ENCODE peak calls at places on chromosomes 12 and 14, in ten cellular contexts. R is pancreas, O is neural crest cell, U is choroid plexus epithelial cell, Y is neural progenitor cell, J is foreskin fibroblast, C is AG09309, D is fibroblast of pulmonary artery, Q is RWPE2, W is lower lobe of right lung. A is an unnamed sample.

GRCh38 chr12:124654666-124655316 is 87.4 kb upstream of the NCOR2 start:
- DNase-seq in R (peak; percentile 45), O (no peak), U (no peak), Y (no peak), J (peak; percentile 81), C (no peak), D (no peak), Q (no peak), W (no peak), A (peak; percentile 73)

GRCh38 chr14:51738754-51739153 is 87.0 kb downstream of the FRMD6 start:
- DNase-seq in R (no peak), O (no peak), U (no peak), Y (peak; percentile 42), J (no peak), C (no peak), D (no peak), Q (no peak), W (no peak), A (peak; percentile 4)

GRCh38 chr12:59093090-59093489 is 172.8 kb upstream of the LRIG3 start:
- DNase-seq in R (no peak), O (no peak), U (peak; percentile 55), Y (no peak), J (peak; percentile 74), C (no peak), D (no peak), Q (no peak), W (no peak), A (no peak)

GRCh38 chr14:101174522-101174838 is 271.0 kb upstream of the RTL1 start:
- DNase-seq in R (no peak), O (no peak), U (no peak), Y (no peak), J (no peak), C (no peak), D (no peak), Q (no peak), W (no peak), A (no peak)

GRCh38 chr12:52425466-52425865 is 8.7 kb downstream of the KRT75 start:
- DNase-seq in R (no peak), O (no peak), U (no peak), Y (no peak), J (no peak), C (no peak), D (no peak), Q (no peak), W (no peak), A (no peak)

GRCh38 chr12:109385339-109386078 is 37.8 kb downstream of the MYO1H start:
- DNase-seq in R (no peak), O (no peak), U (peak; percentile 68), Y (peak; percentile 48), J (peak; percentile 78), C (peak; percentile 29), D (peak; percentile 70), Q (no peak), W (peak; percentile 46), A (peak; percentile 4)

GRCh38 chr12:118307069-118307954 is 65.4 kb downstream of the TAOK3 start:
- DNase-seq in R (no peak), O (no peak), U (peak; percentile 93), Y (no peak), J (peak; percentile 90), C (peak; percentile 89), D (peak; percentile 89), Q (no peak), W (no peak), A (no peak)

GRCh38 chr12:49678711-49679110 is 28.5 kb downstream of the FMNL3 start:
- DNase-seq in R (no peak), O (no peak), U (no peak), Y (no peak), J (no peak), C (no peak), D (no peak), Q (no peak), W (no peak), A (no peak)

GRCh38 chr12:88955541-88955940 is 375.3 kb upstream of the KITLG start:
- DNase-seq in R (no peak), O (no peak), U (no peak), Y (no peak), J (no peak), C (no peak), D (no peak), Q (no peak), W (no peak), A (no peak)

GRCh38 chr14:44463386-44464004 is 43.6 kb downstream of the FSCB start:
- DNase-seq in R (no peak), O (no peak), U (no peak), Y (no peak), J (no peak), C (no peak), D (peak; percentile 31), Q (no peak), W (no peak), A (no peak)

GRCh38 chr14:68146812-68147211 is 327.2 kb downstream of the RAD51B start:
- DNase-seq in R (no peak), O (no peak), U (peak; percentile 99), Y (no peak), J (peak; percentile 96), C (peak; percentile 91), D (peak; percentile 96), Q (no peak), W (no peak), A (peak; percentile 35)

GRCh38 chr12:79546461-79547043 is 144.2 kb downstream of the PAWR start:
- DNase-seq in R (no peak), O (no peak), U (peak; percentile 30), Y (no peak), J (peak; percentile 18), C (no peak), D (peak; percentile 17), Q (no peak), W (no peak), A (peak; percentile 30)

GRCh38 chr12:93025145-93026103 is 96.3 kb upstream of the EEA1 start:
- DNase-seq in R (no peak), O (no peak), U (peak; percentile 92), Y (peak; percentile 36), J (peak; percentile 81), C (peak; percentile 48), D (peak; percentile 87), Q (no peak), W (no peak), A (peak; percentile 40)

GRCh38 chr12:1972260-1972659 is 32.0 kb downstream of the DCP1B start:
- DNase-seq in R (no peak), O (no peak), U (peak; percentile 61), Y (no peak), J (peak; percentile 68), C (peak; percentile 29), D (peak; percentile 28), Q (no peak), W (no peak), A (no peak)

GRCh38 chr14:95531473-95531872 is 3.4 kb upstream of the GLRX5 start:
- DNase-seq in R (no peak), O (no peak), U (peak; percentile 93), Y (no peak), J (peak; percentile 92), C (no peak), D (peak; percentile 82), Q (peak; percentile 21), W (no peak), A (no peak)

DNA sequence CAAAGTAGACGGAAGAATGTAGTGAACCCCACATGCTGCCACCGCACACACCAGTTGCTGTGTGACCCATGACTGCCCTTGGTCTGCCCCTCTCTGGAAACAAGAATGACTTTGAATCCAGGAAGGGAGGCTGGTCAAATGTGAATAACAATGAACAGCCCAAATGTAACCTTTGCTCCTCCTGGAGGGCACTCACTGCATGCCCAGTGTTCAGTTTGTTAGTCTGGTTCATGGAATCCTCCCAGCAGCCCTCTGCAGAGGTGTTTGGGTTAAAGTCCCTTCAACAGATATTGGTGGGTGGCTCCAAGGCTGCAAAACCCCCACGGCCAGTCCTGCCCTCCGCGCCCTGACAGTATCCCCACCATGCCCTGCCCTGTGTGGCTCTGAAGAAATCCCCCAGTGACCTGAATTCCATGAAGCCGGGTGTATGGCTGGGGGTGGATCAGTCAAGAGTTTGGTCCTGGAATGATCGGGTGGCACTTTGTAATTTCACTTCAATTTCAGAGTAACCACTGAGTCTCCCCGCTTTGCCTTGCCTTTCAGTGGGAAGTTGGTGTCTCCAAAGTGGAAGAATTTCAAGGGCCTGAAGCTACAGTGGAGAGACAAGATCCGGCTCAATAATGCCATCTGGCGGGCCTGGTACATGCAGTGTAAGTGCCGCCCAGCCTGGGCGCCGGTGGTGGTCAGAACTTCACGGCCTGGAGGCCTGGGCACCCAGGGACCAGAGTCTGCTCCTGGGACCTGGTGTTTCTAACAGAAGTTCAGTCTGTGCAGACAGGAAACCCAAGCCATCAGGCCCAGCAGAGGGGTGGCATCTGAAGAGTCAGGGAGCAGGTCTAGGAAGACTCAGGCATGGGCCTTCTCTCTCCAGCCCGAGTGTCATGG is 47.1 kb downstream of the IL31 start:
- DNase-seq in R (no peak), O (no peak), U (no peak), Y (peak; percentile 44), J (no peak), C (no peak), D (no peak), Q (no peak), W (peak; percentile 26), A (peak; percentile 34)
- TF ChIP-seq CTCF in R (no peak), O (no peak), U (no peak), Y (peak; percentile 18), J (no peak), C (peak; percentile 26), D (no peak), Q (no peak), W (no peak), A (no peak)

GRCh38 chr12:70365648-70366518 is at the start of gene KCNMB4:
- DNase-seq in R (peak; percentile 44), O (peak; percentile 73), U (peak; percentile 30), Y (peak; percentile 95), J (peak; percentile 54), C (no peak), D (peak; percentile 65), Q (peak; percentile 70), W (peak; percentile 65), A (peak; percentile 93)
- TF ChIP-seq CTCF in R (no peak), O (no peak), U (no peak), Y (no peak), J (no peak), C (no peak), D (no peak), Q (no peak), W (no peak), A (no peak)

GRCh38 chr12:96400631-96401060 is 407 bp upstream of the CDK17 start:
- DNase-seq in R (no peak), O (no peak), U (peak; percentile 46), Y (no peak), J (no peak), C (no peak), D (peak; percentile 61), Q (no peak), W (no peak), A (no peak)
- TF ChIP-seq CTCF in R (no peak), O (no peak), U (no peak), Y (no peak), J (no peak), C (no peak), D (no peak), Q (peak; percentile 69), W (no peak), A (peak; percentile 9)

GRCh38 chr14:81737938-81738337 is 204.3 kb upstream of the SEL1L start:
- DNase-seq in R (no peak), O (no peak), U (no peak), Y (no peak), J (no peak), C (no peak), D (no peak), Q (no peak), W (no peak), A (no peak)
- TF ChIP-seq CTCF in R (no peak), O (no peak), U (no peak), Y (no peak), J (no peak), C (no peak), D (no peak), Q (peak; percentile 8), W (no peak), A (no peak)